ENCODE peak calls at places on chromosomes 7 and 10, in nine cellular contexts. U, F, S, Y, O, Q, R, M and E are unnamed samples.

GRCh38 chr7:127665922-127666321 is 13.9 kb downstream of the SND1 start:
- DNase-seq in Y (no peak), R (no peak), F (no peak), U (no peak), M (no peak), O (no peak), S (no peak), Q (no peak), E (no peak)

GRCh38 chr10:71868192-71868697 is 17.2 kb upstream of the PSAP start:
- DNase-seq in U (no peak), F (peak), O (no peak), R (no peak), Y (no peak), S (no peak), Q (peak), M (peak), E (no peak)

GRCh38 chr7:68760556-68760955 is 837.7 kb upstream of the AUTS2 start:
- DNase-seq in S (no peak), O (no peak), Y (no peak), U (no peak), F (no peak), M (no peak), R (no peak), Q (no peak), E (no peak)

GRCh38 chr10:116828121-116828520 is 21.2 kb upstream of the ENO4 start:
- DNase-seq in Q (no peak), Y (no peak), S (no peak), M (no peak), O (no peak), U (no peak), F (no peak), R (no peak), E (no peak)

GRCh38 chr10:30184397-30185033 is 125.1 kb upstream of the JCAD start:
- DNase-seq in O (no peak), Y (no peak), U (no peak), Q (no peak), F (no peak), M (no peak), S (no peak), R (no peak), E (no peak)

GRCh38 chr7:26912351-26912750 is 48.0 kb upstream of the SKAP2 start:
- DNase-seq in U (no peak), R (no peak), Q (no peak), S (no peak), M (no peak), O (no peak), F (no peak), Y (no peak), E (no peak)

GRCh38 chr10:34384363-34384762 is 430.7 kb downstream of the PARD3 start:
- DNase-seq in M (no peak), U (no peak), S (no peak), F (no peak), R (no peak), Q (no peak), O (no peak), Y (no peak), E (no peak)

GRCh38 chr7:270351-270983 is 19.5 kb upstream of the FOXL3 start:
- DNase-seq in U (no peak), F (peak), Q (no peak), O (no peak), Y (no peak), R (no peak), M (no peak), S (no peak), E (no peak)

GRCh38 chr10:5942471-5942870 is 34.9 kb downstream of the IL15RA start:
- DNase-seq in Q (no peak), F (peak), O (no peak), M (no peak), U (no peak), S (no peak), Y (no peak), R (peak), E (no peak)

GRCh38 chr7:100965723-100966541 is 3.4 kb upstream of the MUC12 start:
- DNase-seq in M (no peak), O (peak), Y (peak), U (peak), F (peak), Q (peak), S (peak), R (peak), E (no peak)

GRCh38 chr7:34719651-34720050 is 61.6 kb downstream of the NPSR1 start:
- DNase-seq in F (no peak), Y (no peak), M (no peak), R (no peak), U (no peak), O (no peak), S (no peak), Q (no peak), E (no peak)

GRCh38 chr10:97327348-97328294 is 6.9 kb downstream of the FRAT2 start:
- DNase-seq in R (peak), O (no peak), Q (no peak), F (no peak), U (no peak), M (no peak), S (peak), Y (no peak), E (no peak)

GRCh38 chr10:73439605-73440298 is 6.4 kb upstream of the MSS51 start:
- DNase-seq in R (no peak), S (no peak), M (no peak), Q (no peak), U (no peak), Y (no peak), F (no peak), O (no peak), E (no peak)

GRCh38 chr10:69087600-69088470 is at the start of gene SRGN:
- DNase-seq in Y (no peak), O (no peak), S (peak), U (peak), R (peak), F (peak), M (no peak), Q (peak), E (peak)

GRCh38 chr10:47058961-47059391 is 147.7 kb downstream of the PTPN20 start:
- DNase-seq in Q (no peak), R (peak), U (no peak), S (no peak), M (no peak), F (peak), Y (no peak), O (no peak), E (no peak)

GRCh38 chr10:68073631-68074403 is 1.3 kb downstream of the HERC4 start:
- DNase-seq in M (no peak), O (no peak), Y (no peak), R (no peak), U (no peak), Q (no peak), S (no peak), F (no peak), E (no peak)

GRCh38 chr7:125136755-125137547 is 207.3 kb upstream of the POT1 start:
- DNase-seq in R (no peak), U (no peak), S (no peak), O (peak), F (no peak), M (peak), Q (no peak), Y (no peak), E (no peak)

GRCh38 chr7:101308245-101309085 is 13.1 kb downstream of the IFT22 start:
- DNase-seq in M (no peak), Y (no peak), O (no peak), R (peak), S (peak), U (no peak), F (no peak), Q (peak), E (no peak)

GRCh38 chr7:5872326-5872725 is 8.3 kb upstream of the OCM start:
- DNase-seq in R (no peak), F (no peak), Y (no peak), O (no peak), S (no peak), Q (no peak), M (no peak), U (no peak), E (no peak)

GRCh38 chr10:112208981-112209380 is 25.4 kb upstream of the GPAM start:
- DNase-seq in Q (no peak), Y (no peak), O (no peak), R (no peak), S (no peak), F (no peak), U (no peak), M (no peak), E (peak)

GRCh38 chr10:93415693-93416092 is 66.4 kb downstream of the MYOF start:
- DNase-seq in O (no peak), S (no peak), U (no peak), Q (no peak), R (no peak), M (no peak), Y (no peak), F (no peak), E (no peak)

GRCh38 chr10:78907458-78908211 is 161.1 kb upstream of the ZMIZ1 start:
- DNase-seq in Q (no peak), O (no peak), F (peak), U (no peak), S (no peak), R (peak), M (no peak), Y (no peak), E (no peak)

GRCh38 chr7:68925241-68925640 is 673.0 kb upstream of the AUTS2 start:
- DNase-seq in Q (no peak), U (no peak), F (no peak), M (no peak), O (no peak), R (no peak), Y (no peak), S (no peak), E (no peak)

GRCh38 chr7:44066494-44067063 is 1.2 kb upstream of the PGAM2 start:
- DNase-seq in S (no peak), O (no peak), U (no peak), Y (no peak), M (no peak), R (no peak), Q (peak), F (peak), E (no peak)

GRCh38 chr10:112584276-112584675 is 137.3 kb downstream of the VTI1A start:
- DNase-seq in S (no peak), U (no peak), O (no peak), R (no peak), Y (no peak), Q (no peak), M (no peak), F (no peak), E (no peak)

GRCh38 chr7:151520419-151521229 is 929 bp upstream of the RHEB start:
- DNase-seq in R (peak), U (no peak), S (peak), O (no peak), F (peak), Y (no peak), M (no peak), Q (peak), E (no peak)

DNA sequence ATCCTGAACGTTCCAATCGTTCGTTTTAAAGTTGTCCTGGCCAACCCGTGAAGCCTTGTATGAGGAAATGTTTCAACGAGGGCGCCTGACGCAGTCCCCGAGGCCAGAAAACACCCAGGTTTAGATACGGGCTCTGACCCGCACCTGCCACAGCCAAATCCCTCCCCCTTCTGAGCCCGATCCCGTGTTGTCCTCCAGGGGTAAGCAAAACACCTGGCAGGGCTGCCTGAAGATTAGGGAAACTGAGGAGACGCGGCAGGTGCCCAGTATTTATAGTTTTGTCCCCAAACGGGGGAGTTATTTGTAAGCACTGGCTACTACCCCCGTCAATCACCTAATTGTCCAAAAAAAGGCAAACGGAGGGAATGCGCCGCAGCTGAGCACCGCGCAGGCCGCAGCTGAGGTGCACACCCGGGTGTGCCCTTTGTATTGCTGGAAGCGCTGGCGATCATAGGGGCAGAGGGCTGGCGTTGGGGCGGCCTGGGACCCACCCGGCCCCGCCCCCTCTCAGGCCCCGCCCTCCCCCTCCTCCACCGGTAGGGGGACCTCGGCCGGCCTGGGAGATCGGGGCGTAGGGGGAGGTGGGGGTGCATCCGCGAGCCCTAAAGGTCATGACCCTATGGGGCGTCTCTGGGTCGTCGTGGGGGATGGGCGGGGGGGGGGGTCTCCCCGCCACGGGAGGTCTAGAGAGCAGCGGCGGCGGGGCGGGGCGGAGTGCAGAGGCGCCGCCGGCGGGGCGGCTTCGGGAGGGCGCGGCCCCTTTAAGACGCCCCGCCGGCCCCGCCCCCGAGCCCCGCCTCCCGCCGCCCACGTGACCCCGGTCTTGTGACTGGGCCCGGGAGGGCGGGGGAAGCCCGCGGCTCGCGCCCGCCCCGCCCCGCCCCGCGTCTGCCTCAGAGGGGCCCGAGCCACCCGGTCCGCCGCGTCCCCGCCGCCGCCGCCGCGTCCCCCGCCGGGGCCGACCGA is at the start of gene BRI3:
- DNase-seq in Y (peak), Q (peak), S (peak), U (peak), F (peak), O (peak), R (peak), M (no peak), E (peak)
- TF ChIP-seq POLR2AphosphoS5 in Y (no peak), Q (peak), S (peak), U (no peak), F (peak), O (peak), R (peak), M (no peak), E (peak)

DNA sequence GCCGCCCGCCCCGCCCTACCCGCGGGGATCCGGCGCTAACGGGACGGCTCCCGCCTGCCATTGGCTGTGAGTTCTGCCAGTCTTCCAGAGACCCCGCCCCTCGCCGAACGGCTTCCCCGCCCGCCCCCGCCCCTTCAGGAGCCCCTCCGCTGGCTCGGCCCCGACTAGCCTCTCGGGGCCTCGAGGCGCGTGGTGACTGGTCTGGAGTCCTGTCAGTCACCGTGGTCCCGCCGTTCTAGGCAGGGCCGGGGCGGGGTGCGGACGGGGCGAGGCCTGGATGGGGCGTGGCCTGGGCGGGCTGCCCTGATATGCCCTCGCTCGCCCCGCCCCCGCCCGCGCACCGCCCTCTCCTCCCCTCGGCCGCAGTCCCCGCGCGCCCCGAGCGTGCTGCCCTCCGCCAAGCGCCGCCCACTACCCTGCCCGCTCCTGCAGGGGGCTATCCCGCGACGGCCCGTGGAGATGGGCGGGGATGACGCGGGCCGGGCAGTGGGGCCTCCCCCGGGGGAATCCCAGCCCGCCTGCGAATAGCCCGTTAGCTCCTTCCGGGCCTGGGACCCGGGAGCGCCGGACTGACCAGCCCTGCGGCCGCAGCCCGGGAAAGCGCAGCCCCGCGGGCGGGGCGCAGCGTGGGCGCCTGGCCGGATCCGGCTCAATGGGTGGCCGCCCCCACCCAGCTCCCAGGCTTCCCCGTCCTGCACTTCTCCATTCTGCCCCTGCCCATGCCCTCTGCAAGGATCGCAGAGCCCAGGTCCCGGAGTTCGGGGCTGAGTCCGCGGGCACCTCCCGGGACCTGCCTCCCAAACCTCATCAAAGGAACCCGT is 444 bp upstream of the HIP1 start:
- DNase-seq in U (peak), O (peak), Q (peak), R (peak), M (peak), F (peak), Y (peak), S (peak), E (peak)
- TF ChIP-seq POLR2AphosphoS5 in U (no peak), O (peak), Q (peak), R (peak), M (peak), F (peak), Y (no peak), S (peak), E (peak)

GRCh38 chr7:94325121-94325475 is 69.6 kb upstream of the COL1A2 start:
- DNase-seq in R (no peak), O (no peak), M (no peak), S (no peak), Q (no peak), F (no peak), U (no peak), Y (no peak), E (no peak)

GRCh38 chr7:94323872-94324271 is 70.8 kb upstream of the COL1A2 start:
- DNase-seq in S (no peak), Q (no peak), U (no peak), Y (no peak), F (no peak), O (no peak), R (no peak), M (no peak), E (no peak)

DNA sequence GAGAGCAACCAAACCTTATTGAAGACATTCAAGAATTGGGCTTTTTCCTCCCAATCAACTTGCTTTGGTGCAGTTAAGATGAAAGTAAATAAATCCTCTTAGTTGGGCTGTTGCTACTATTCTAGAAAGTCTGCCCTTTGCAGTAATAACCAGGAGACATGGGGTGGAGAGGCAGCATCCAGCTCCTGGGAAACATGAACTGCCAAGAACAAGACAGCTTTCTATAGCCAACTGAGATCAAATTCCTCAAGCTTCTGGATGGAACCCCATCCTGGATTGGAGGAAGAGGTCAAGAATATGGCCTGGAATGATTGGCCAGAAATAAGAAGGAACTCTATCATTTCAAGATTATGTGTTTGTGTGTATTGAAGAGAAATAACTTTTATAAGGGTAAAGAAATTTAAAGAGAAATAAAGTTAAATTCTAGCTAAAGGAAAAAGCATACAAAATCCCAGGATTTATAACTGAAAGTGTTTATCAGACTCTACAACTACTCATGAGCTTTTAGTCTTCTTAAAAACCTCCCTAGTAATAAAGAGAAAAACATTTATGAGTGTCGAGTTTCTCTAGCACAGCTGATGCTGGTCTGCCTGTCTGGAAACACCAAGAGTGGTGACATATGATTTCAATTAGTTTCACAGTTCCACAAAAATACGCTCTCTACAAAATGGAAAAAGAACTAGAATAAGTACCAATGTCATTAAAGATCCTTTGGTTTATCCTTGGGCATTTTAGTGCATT is 70.1 kb upstream of the COL1A2 start:
- DNase-seq in O (no peak), S (no peak), M (no peak), Q (no peak), R (no peak), Y (no peak), F (no peak), U (no peak), E (no peak)
- TF ChIP-seq POLR2AphosphoS5 in O (no peak), S (peak), M (no peak), Q (no peak), R (no peak), Y (no peak), F (no peak), U (no peak), E (no peak)

GRCh38 chr7:150357277-150357676 is 11.3 kb upstream of the REPIN1 start:
- DNase-seq in U (no peak), O (no peak), F (peak), R (no peak), M (no peak), S (no peak), Y (no peak), Q (no peak), E (no peak)
- TF ChIP-seq POLR2AphosphoS5 in U (no peak), O (no peak), F (no peak), R (no peak), M (no peak), S (no peak), Y (no peak), Q (no peak), E (no peak)

GRCh38 chr10:100101526-100102076 is 19.9 kb upstream of the CPN1 start:
- DNase-seq in S (no peak), M (no peak), F (no peak), U (no peak), Q (peak), Y (no peak), O (no peak), R (no peak), E (no peak)
- TF ChIP-seq POLR2AphosphoS5 in S (no peak), M (no peak), F (no peak), U (no peak), Q (no peak), Y (no peak), O (no peak), R (no peak), E (no peak)

DNA sequence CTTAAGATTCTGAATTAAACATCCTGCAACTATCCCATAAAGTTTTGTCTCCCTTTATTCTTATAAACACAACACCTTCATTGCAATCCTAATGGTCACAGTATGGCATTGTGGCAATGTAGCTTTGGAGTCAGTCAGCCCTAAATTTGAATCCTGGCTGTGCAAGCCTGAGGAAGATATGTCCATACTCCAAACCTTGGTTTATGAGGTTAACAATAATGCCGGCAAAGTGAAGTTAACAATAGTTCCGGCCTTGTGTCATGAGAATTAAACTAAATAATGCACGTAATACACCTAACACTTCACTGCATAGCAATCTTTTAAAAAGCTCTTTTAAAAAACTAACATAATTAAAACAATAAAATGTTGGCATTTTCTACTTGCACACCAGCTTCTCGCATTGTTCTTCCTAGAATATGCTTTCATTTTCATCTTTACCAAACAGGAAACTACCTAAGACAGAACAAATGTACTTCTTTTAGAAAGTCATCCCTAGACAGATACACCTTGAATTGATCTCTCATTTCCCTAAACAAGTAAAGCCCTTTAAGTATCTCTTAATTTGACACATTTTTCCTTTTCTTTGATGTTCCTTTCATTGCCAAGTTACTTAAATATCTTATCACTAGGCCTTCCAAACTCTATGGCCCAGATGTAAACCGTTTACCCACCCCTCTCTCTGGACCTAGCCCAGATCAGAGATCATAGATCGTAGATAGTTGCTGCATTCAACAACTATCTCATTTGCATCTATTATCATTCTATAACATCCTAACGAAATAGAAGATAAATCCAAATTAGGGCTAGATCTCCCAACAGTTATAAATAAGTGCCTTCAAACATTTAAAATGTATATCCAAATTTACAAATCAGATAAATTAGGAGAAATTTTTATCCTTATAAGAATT is 66.7 kb downstream of the CREB3L2 start:
- DNase-seq in U (no peak), S (no peak), M (no peak), Q (no peak), R (no peak), Y (no peak), F (no peak), O (no peak), E (no peak)
- TF ChIP-seq POLR2AphosphoS5 in U (no peak), S (no peak), M (no peak), Q (no peak), R (no peak), Y (no peak), F (no peak), O (no peak), E (no peak)